ENCODE peak calls at places on chromosomes 2 and 18, in four cellular contexts. One of them, this sample, is unnamed.

GRCh38 chr2:29281585-29281984 is 166.4 kb downstream of the CLIP4 start:
- DNase-seq in A673: peak
- DNase-seq in upper lobe of left lung: no peak
- DNase-seq in neural crest cell: no peak
- DNase-seq in this sample: no peak

GRCh38 chr2:55096586-55096985 is 46.3 kb upstream of the RTN4 start:
- DNase-seq in A673: no peak
- DNase-seq in upper lobe of left lung: no peak
- DNase-seq in neural crest cell: no peak
- DNase-seq in this sample: no peak

GRCh38 chr2:44680983-44681481 is 260.5 kb upstream of the SIX3 start:
- DNase-seq in A673: peak
- DNase-seq in upper lobe of left lung: no peak
- DNase-seq in neural crest cell: no peak
- DNase-seq in this sample: no peak

GRCh38 chr2:191869781-191870180 is 22.9 kb upstream of the CAVIN2 start:
- DNase-seq in A673: no peak
- DNase-seq in upper lobe of left lung: no peak
- DNase-seq in neural crest cell: no peak
- DNase-seq in this sample: no peak

GRCh38 chr2:146108993-146109392 is 1589.1 kb upstream of the ZEB2 start:
- DNase-seq in A673: no peak
- DNase-seq in upper lobe of left lung: no peak
- DNase-seq in neural crest cell: no peak
- DNase-seq in this sample: no peak

GRCh38 chr18:30870466-30870865 is 172.1 kb downstream of the DSC3 start:
- DNase-seq in A673: no peak
- DNase-seq in upper lobe of left lung: no peak
- DNase-seq in neural crest cell: no peak
- DNase-seq in this sample: no peak

GRCh38 chr18:9559253-9559652 is 55.1 kb downstream of the PPP4R1 start:
- DNase-seq in A673: no peak
- DNase-seq in upper lobe of left lung: no peak
- DNase-seq in neural crest cell: no peak
- DNase-seq in this sample: no peak

GRCh38 chr2:203061346-203061745 is 46.7 kb downstream of the NBEAL1 start:
- DNase-seq in A673: peak
- DNase-seq in upper lobe of left lung: no peak
- DNase-seq in neural crest cell: no peak
- DNase-seq in this sample: no peak

GRCh38 chr2:145551661-145552060 is 1031.7 kb upstream of the ZEB2 start:
- DNase-seq in A673: peak
- DNase-seq in upper lobe of left lung: no peak
- DNase-seq in neural crest cell: no peak
- DNase-seq in this sample: no peak

GRCh38 chr18:47413327-47413726 is 161.9 kb upstream of the SKOR2 start:
- DNase-seq in A673: peak
- DNase-seq in upper lobe of left lung: no peak
- DNase-seq in neural crest cell: no peak
- DNase-seq in this sample: no peak

GRCh38 chr2:60852282-60852860 is 29.0 kb upstream of the REL start:
- DNase-seq in A673: no peak
- DNase-seq in upper lobe of left lung: no peak
- DNase-seq in neural crest cell: no peak
- DNase-seq in this sample: no peak

GRCh38 chr2:108364676-108365297 is 13.0 kb upstream of the SULT1C4 start:
- DNase-seq in A673: no peak
- DNase-seq in upper lobe of left lung: no peak
- DNase-seq in neural crest cell: no peak
- DNase-seq in this sample: no peak

GRCh38 chr18:73835656-73836055 is 312.0 kb downstream of the FBXO15 start:
- DNase-seq in A673: no peak
- DNase-seq in upper lobe of left lung: no peak
- DNase-seq in neural crest cell: no peak
- DNase-seq in this sample: no peak

GRCh38 chr2:195413422-195413821 is 243.6 kb upstream of the SLC39A10 start:
- DNase-seq in A673: no peak
- DNase-seq in upper lobe of left lung: no peak
- DNase-seq in neural crest cell: no peak
- DNase-seq in this sample: no peak

GRCh38 chr2:9498210-9498609 is 23.9 kb downstream of the IAH1 start:
- DNase-seq in A673: no peak
- DNase-seq in upper lobe of left lung: no peak
- DNase-seq in neural crest cell: no peak
- DNase-seq in this sample: no peak

GRCh38 chr2:215624423-215624829 is 188.6 kb upstream of the FN1 start:
- DNase-seq in A673: peak
- DNase-seq in upper lobe of left lung: no peak
- DNase-seq in neural crest cell: no peak
- DNase-seq in this sample: no peak

GRCh38 chr2:236843604-236844003 is 242.1 kb upstream of the COPS8 start:
- DNase-seq in A673: no peak
- DNase-seq in upper lobe of left lung: no peak
- DNase-seq in neural crest cell: no peak
- DNase-seq in this sample: no peak

GRCh38 chr2:212379103-212379502 is 159.5 kb downstream of the ERBB4 start:
- DNase-seq in A673: no peak
- DNase-seq in upper lobe of left lung: no peak
- DNase-seq in neural crest cell: no peak
- DNase-seq in this sample: no peak

GRCh38 chr18:62957885-62958472 is 242.6 kb downstream of the PHLPP1 start:
- DNase-seq in A673: peak
- DNase-seq in upper lobe of left lung: no peak
- DNase-seq in neural crest cell: peak
- DNase-seq in this sample: no peak

GRCh38 chr2:383173-383572 is 95.3 kb upstream of the ALKAL2 start:
- DNase-seq in A673: no peak
- DNase-seq in upper lobe of left lung: no peak
- DNase-seq in neural crest cell: peak
- DNase-seq in this sample: no peak

GRCh38 chr2:215530191-215530968 is 94.5 kb upstream of the FN1 start:
- DNase-seq in A673: no peak
- DNase-seq in upper lobe of left lung: no peak
- DNase-seq in neural crest cell: no peak
- DNase-seq in this sample: no peak

GRCh38 chr2:215507126-215507525 is 71.3 kb upstream of the FN1 start:
- DNase-seq in A673: no peak
- DNase-seq in upper lobe of left lung: no peak
- DNase-seq in neural crest cell: no peak
- DNase-seq in this sample: no peak

GRCh38 chr18:53819174-53819573 is 405.3 kb downstream of the MBD2 start:
- DNase-seq in A673: no peak
- DNase-seq in upper lobe of left lung: no peak
- DNase-seq in neural crest cell: no peak
- DNase-seq in this sample: no peak

GRCh38 chr2:28707592-28707991 is 44.0 kb upstream of the PPP1CB start:
- DNase-seq in A673: no peak
- DNase-seq in upper lobe of left lung: no peak
- DNase-seq in neural crest cell: no peak
- DNase-seq in this sample: no peak

GRCh38 chr2:157538073-157538472 is 90.6 kb downstream of the ACVR1C start:
- DNase-seq in A673: no peak
- DNase-seq in upper lobe of left lung: no peak
- DNase-seq in neural crest cell: no peak
- DNase-seq in this sample: no peak

DNA sequence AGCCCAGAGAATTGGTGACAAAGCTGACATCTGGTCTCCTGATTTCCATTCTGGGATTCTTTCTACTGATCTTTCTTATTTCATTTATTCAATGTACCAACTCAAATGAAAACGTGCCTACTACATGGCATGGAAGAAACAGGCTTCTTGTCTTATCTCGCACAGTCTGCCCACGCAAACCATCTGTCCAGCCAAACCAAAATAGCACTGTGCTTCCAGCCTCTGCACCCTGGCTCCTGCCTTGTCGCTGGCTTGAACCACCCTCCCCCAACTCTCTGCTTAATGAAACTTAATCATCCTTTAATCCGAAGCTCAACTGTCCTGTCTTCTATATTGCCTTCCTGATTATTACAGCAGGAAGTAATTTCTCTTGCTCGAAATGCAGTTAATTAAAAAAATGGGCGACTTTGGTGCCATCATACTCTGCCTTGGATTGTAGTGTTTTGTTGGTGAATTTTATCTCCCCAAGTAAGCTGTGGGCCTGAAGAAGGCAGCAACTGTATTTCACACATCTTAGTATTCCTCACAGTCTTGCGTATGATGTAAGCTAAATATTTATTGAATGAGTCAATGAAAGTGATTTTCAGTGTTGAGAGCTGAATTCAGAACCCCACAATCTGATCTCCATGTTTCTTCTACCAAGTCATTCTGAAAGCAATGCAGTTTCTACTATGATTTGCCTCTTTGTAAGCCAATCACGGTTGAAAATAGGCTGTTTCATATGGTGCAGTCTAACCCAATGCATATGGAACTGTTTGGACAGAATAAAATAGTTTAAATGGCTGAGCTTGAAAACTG is 190.8 kb downstream of the TMEM247 start:
- DNase-seq in A673: peak
- DNase-seq in upper lobe of left lung: no peak
- DNase-seq in neural crest cell: no peak
- DNase-seq in this sample: no peak
- TF ChIP-seq CTCF in A673: no peak
- TF ChIP-seq CTCF in upper lobe of left lung: no peak
- TF ChIP-seq CTCF in neural crest cell: no peak
- TF ChIP-seq CTCF in this sample: no peak

DNA sequence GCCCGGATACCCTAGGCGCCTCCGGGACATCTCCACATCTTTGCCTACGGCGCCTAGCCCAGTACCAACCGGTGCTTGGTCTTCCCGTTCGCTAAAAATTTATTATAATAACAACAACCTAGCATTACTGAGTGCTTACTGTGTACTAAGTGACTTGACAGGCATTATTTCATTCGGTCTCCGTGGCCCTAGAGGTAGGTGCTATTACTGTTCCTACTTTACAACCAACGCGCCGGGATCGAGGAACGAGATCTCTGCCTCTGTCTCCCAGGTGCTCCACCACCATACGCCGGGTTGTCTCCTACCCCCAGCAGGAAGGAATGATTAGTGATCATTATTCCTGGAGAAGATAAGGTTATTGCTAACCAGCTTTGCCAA is 657 bp upstream of the BIN1 start:
- DNase-seq in A673: no peak
- DNase-seq in upper lobe of left lung: no peak
- DNase-seq in neural crest cell: no peak
- DNase-seq in this sample: no peak
- TF ChIP-seq CTCF in A673: no peak
- TF ChIP-seq CTCF in upper lobe of left lung: peak
- TF ChIP-seq CTCF in neural crest cell: peak
- TF ChIP-seq CTCF in this sample: peak

DNA sequence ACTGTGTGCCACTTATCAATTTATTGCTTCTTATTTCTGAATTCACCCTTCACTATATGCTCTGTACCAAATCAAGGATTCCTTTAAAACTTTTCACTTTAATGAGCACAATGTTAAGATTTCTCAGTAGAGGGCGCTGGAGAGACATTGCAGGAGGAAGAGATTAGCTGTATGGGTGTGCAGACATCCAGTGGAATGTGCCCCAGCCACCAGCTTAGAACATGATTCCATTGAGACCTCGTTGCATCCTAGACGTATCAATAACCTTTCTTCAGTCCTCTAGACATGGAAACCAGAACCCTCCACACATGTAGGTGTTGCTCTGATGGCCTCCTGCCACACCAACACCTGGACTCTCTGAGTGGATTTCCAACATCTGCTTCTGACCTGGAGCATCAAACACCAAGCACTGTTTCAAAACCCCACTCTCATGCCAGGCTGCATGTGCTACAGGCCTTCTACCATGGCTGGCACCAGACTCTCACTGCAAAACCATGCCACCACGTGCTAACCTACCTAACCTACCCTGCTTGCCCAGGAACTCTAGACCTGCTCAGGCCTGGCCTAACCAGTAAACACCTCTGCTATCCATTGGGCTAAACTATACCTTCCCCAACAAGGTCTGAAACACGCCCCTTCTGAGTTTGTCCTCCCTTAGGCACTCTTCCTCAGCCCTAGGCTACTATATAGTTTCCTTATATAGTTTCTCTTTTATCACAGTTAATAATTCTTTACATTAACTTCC is 633.2 kb upstream of the PKDCC start:
- DNase-seq in A673: peak
- DNase-seq in upper lobe of left lung: no peak
- DNase-seq in neural crest cell: peak
- DNase-seq in this sample: no peak
- TF ChIP-seq CTCF in A673: peak
- TF ChIP-seq CTCF in upper lobe of left lung: no peak
- TF ChIP-seq CTCF in neural crest cell: peak
- TF ChIP-seq CTCF in this sample: peak

GRCh38 chr2:177195194-177195593 is 17.4 kb upstream of the HNRNPA3 start:
- DNase-seq in A673: no peak
- DNase-seq in upper lobe of left lung: no peak
- DNase-seq in neural crest cell: no peak
- DNase-seq in this sample: no peak
- TF ChIP-seq CTCF in A673: no peak
- TF ChIP-seq CTCF in upper lobe of left lung: no peak
- TF ChIP-seq CTCF in neural crest cell: no peak
- TF ChIP-seq CTCF in this sample: no peak

This sample was measured in progenitor cell of endocrine pancreas.